ENCODE peak calls at places on chromosomes 5 and 9, in ten cellular contexts. One of them, this sample, is unnamed.

GRCh38 chr5:91556-92263 is at the start of gene PLEKHG4B:
- DNase-seq in aorta: no peak
- DNase-seq in posterior vena cava: no peak
- DNase-seq in hippocampal formation: no peak
- DNase-seq in SK-N-MC: no peak
- DNase-seq in endothelial cell: peak
- DNase-seq in activated T-cell treated with anti-CD3 and anti-CD28 coated beads for 24 hours: no peak
- DNase-seq in NCI-H1105: peak
- DNase-seq in fibroblast of villous mesenchyme: no peak
- DNase-seq in HT1080: no peak
- DNase-seq in this sample: no peak

GRCh38 chr5:150295172-150295611 is 5.6 kb upstream of the CAMK2A start:
- DNase-seq in SK-N-MC: no peak
- DNase-seq in fibroblast of villous mesenchyme: peak
- DNase-seq in HT1080: peak
- DNase-seq in activated T-cell treated with anti-CD3 and anti-CD28 coated beads for 24 hours: no peak
- DNase-seq in aorta: no peak
- DNase-seq in hippocampal formation: no peak
- DNase-seq in NCI-H1105: no peak
- DNase-seq in endothelial cell: no peak
- DNase-seq in posterior vena cava: peak
- DNase-seq in this sample: peak

GRCh38 chr9:92196400-92196799 is 81.2 kb upstream of the SPTLC1 start:
- DNase-seq in hippocampal formation: no peak
- DNase-seq in endothelial cell: no peak
- DNase-seq in HT1080: no peak
- DNase-seq in NCI-H1105: no peak
- DNase-seq in activated T-cell treated with anti-CD3 and anti-CD28 coated beads for 24 hours: no peak
- DNase-seq in fibroblast of villous mesenchyme: no peak
- DNase-seq in SK-N-MC: no peak
- DNase-seq in aorta: no peak
- DNase-seq in posterior vena cava: no peak
- DNase-seq in this sample: no peak

GRCh38 chr5:113634957-113635356 is 121.5 kb downstream of the YTHDC2 start:
- DNase-seq in SK-N-MC: no peak
- DNase-seq in NCI-H1105: no peak
- DNase-seq in HT1080: no peak
- DNase-seq in posterior vena cava: no peak
- DNase-seq in fibroblast of villous mesenchyme: no peak
- DNase-seq in activated T-cell treated with anti-CD3 and anti-CD28 coated beads for 24 hours: no peak
- DNase-seq in aorta: no peak
- DNase-seq in hippocampal formation: no peak
- DNase-seq in endothelial cell: no peak
- DNase-seq in this sample: no peak

GRCh38 chr9:36029765-36030528 is 6.8 kb upstream of the RECK start:
- DNase-seq in posterior vena cava: no peak
- DNase-seq in activated T-cell treated with anti-CD3 and anti-CD28 coated beads for 24 hours: no peak
- DNase-seq in NCI-H1105: no peak
- DNase-seq in HT1080: peak
- DNase-seq in hippocampal formation: no peak
- DNase-seq in fibroblast of villous mesenchyme: peak
- DNase-seq in aorta: no peak
- DNase-seq in endothelial cell: no peak
- DNase-seq in SK-N-MC: peak
- DNase-seq in this sample: no peak

GRCh38 chr5:103452666-103453065 is 109.9 kb downstream of the NUDT12 start:
- DNase-seq in hippocampal formation: no peak
- DNase-seq in endothelial cell: no peak
- DNase-seq in SK-N-MC: no peak
- DNase-seq in aorta: peak
- DNase-seq in fibroblast of villous mesenchyme: no peak
- DNase-seq in HT1080: peak
- DNase-seq in posterior vena cava: no peak
- DNase-seq in activated T-cell treated with anti-CD3 and anti-CD28 coated beads for 24 hours: no peak
- DNase-seq in NCI-H1105: no peak
- DNase-seq in this sample: no peak

GRCh38 chr5:82058710-82059109 is 86.9 kb downstream of the ATG10 start:
- DNase-seq in SK-N-MC: no peak
- DNase-seq in aorta: no peak
- DNase-seq in HT1080: no peak
- DNase-seq in posterior vena cava: no peak
- DNase-seq in fibroblast of villous mesenchyme: peak
- DNase-seq in NCI-H1105: no peak
- DNase-seq in activated T-cell treated with anti-CD3 and anti-CD28 coated beads for 24 hours: no peak
- DNase-seq in hippocampal formation: no peak
- DNase-seq in endothelial cell: no peak
- DNase-seq in this sample: no peak

GRCh38 chr5:32523625-32524024 is 61.7 kb upstream of the SUB1 start:
- DNase-seq in HT1080: no peak
- DNase-seq in endothelial cell: no peak
- DNase-seq in fibroblast of villous mesenchyme: no peak
- DNase-seq in NCI-H1105: no peak
- DNase-seq in posterior vena cava: no peak
- DNase-seq in activated T-cell treated with anti-CD3 and anti-CD28 coated beads for 24 hours: no peak
- DNase-seq in hippocampal formation: no peak
- DNase-seq in SK-N-MC: no peak
- DNase-seq in aorta: no peak
- DNase-seq in this sample: no peak

GRCh38 chr5:93789173-93790070 is 48.0 kb upstream of the POU5F2 start:
- DNase-seq in SK-N-MC: no peak
- DNase-seq in fibroblast of villous mesenchyme: peak
- DNase-seq in aorta: no peak
- DNase-seq in hippocampal formation: no peak
- DNase-seq in posterior vena cava: no peak
- DNase-seq in endothelial cell: no peak
- DNase-seq in HT1080: peak
- DNase-seq in NCI-H1105: no peak
- DNase-seq in activated T-cell treated with anti-CD3 and anti-CD28 coated beads for 24 hours: no peak
- DNase-seq in this sample: no peak

GRCh38 chr9:111597852-111598729 is 1.4 kb downstream of the PTGR1 start:
- DNase-seq in activated T-cell treated with anti-CD3 and anti-CD28 coated beads for 24 hours: no peak
- DNase-seq in hippocampal formation: peak
- DNase-seq in NCI-H1105: no peak
- DNase-seq in fibroblast of villous mesenchyme: peak
- DNase-seq in SK-N-MC: no peak
- DNase-seq in posterior vena cava: peak
- DNase-seq in endothelial cell: peak
- DNase-seq in HT1080: peak
- DNase-seq in aorta: peak
- DNase-seq in this sample: peak

GRCh38 chr5:173645897-173646574 is 29.6 kb upstream of the BOD1 start:
- DNase-seq in SK-N-MC: no peak
- DNase-seq in aorta: no peak
- DNase-seq in endothelial cell: no peak
- DNase-seq in NCI-H1105: no peak
- DNase-seq in activated T-cell treated with anti-CD3 and anti-CD28 coated beads for 24 hours: no peak
- DNase-seq in hippocampal formation: no peak
- DNase-seq in posterior vena cava: no peak
- DNase-seq in HT1080: no peak
- DNase-seq in fibroblast of villous mesenchyme: peak
- DNase-seq in this sample: peak

GRCh38 chr5:173618927-173619519 is 2.6 kb upstream of the BOD1 start:
- DNase-seq in activated T-cell treated with anti-CD3 and anti-CD28 coated beads for 24 hours: peak
- DNase-seq in NCI-H1105: peak
- DNase-seq in fibroblast of villous mesenchyme: peak
- DNase-seq in HT1080: peak
- DNase-seq in aorta: no peak
- DNase-seq in SK-N-MC: peak
- DNase-seq in hippocampal formation: peak
- DNase-seq in endothelial cell: peak
- DNase-seq in posterior vena cava: no peak
- DNase-seq in this sample: no peak

GRCh38 chr9:123348317-123348992 is 7.5 kb upstream of the CRB2 start:
- DNase-seq in hippocampal formation: no peak
- DNase-seq in HT1080: no peak
- DNase-seq in aorta: no peak
- DNase-seq in activated T-cell treated with anti-CD3 and anti-CD28 coated beads for 24 hours: no peak
- DNase-seq in endothelial cell: no peak
- DNase-seq in fibroblast of villous mesenchyme: no peak
- DNase-seq in posterior vena cava: no peak
- DNase-seq in NCI-H1105: no peak
- DNase-seq in SK-N-MC: no peak
- DNase-seq in this sample: no peak

GRCh38 chr9:132474253-132474652 is 64.2 kb downstream of the CFAP77 start:
- DNase-seq in SK-N-MC: no peak
- DNase-seq in aorta: no peak
- DNase-seq in posterior vena cava: no peak
- DNase-seq in HT1080: peak
- DNase-seq in hippocampal formation: no peak
- DNase-seq in NCI-H1105: no peak
- DNase-seq in activated T-cell treated with anti-CD3 and anti-CD28 coated beads for 24 hours: no peak
- DNase-seq in fibroblast of villous mesenchyme: no peak
- DNase-seq in endothelial cell: no peak
- DNase-seq in this sample: no peak

GRCh38 chr5:133034064-133034463 is 7.7 kb upstream of the ZCCHC10 start:
- DNase-seq in NCI-H1105: no peak
- DNase-seq in SK-N-MC: no peak
- DNase-seq in fibroblast of villous mesenchyme: no peak
- DNase-seq in aorta: no peak
- DNase-seq in posterior vena cava: no peak
- DNase-seq in endothelial cell: no peak
- DNase-seq in activated T-cell treated with anti-CD3 and anti-CD28 coated beads for 24 hours: no peak
- DNase-seq in hippocampal formation: no peak
- DNase-seq in HT1080: no peak
- DNase-seq in this sample: no peak

GRCh38 chr5:143052967-143053682 is 282.9 kb downstream of the ARHGAP26 start:
- DNase-seq in HT1080: no peak
- DNase-seq in hippocampal formation: no peak
- DNase-seq in fibroblast of villous mesenchyme: no peak
- DNase-seq in NCI-H1105: no peak
- DNase-seq in activated T-cell treated with anti-CD3 and anti-CD28 coated beads for 24 hours: no peak
- DNase-seq in SK-N-MC: no peak
- DNase-seq in posterior vena cava: no peak
- DNase-seq in endothelial cell: no peak
- DNase-seq in aorta: no peak
- DNase-seq in this sample: no peak

GRCh38 chr5:16487448-16487847 is 21.8 kb upstream of the ZNF622 start:
- DNase-seq in aorta: no peak
- DNase-seq in NCI-H1105: no peak
- DNase-seq in hippocampal formation: no peak
- DNase-seq in fibroblast of villous mesenchyme: no peak
- DNase-seq in activated T-cell treated with anti-CD3 and anti-CD28 coated beads for 24 hours: no peak
- DNase-seq in posterior vena cava: no peak
- DNase-seq in HT1080: no peak
- DNase-seq in SK-N-MC: no peak
- DNase-seq in endothelial cell: no peak
- DNase-seq in this sample: no peak

GRCh38 chr9:133717113-133718031 is 20.8 kb downstream of the SARDH start:
- DNase-seq in posterior vena cava: peak
- DNase-seq in aorta: no peak
- DNase-seq in SK-N-MC: no peak
- DNase-seq in fibroblast of villous mesenchyme: no peak
- DNase-seq in hippocampal formation: no peak
- DNase-seq in HT1080: no peak
- DNase-seq in endothelial cell: peak
- DNase-seq in activated T-cell treated with anti-CD3 and anti-CD28 coated beads for 24 hours: no peak
- DNase-seq in NCI-H1105: no peak
- DNase-seq in this sample: no peak

GRCh38 chr5:134101686-134102439 is 12.6 kb upstream of the TCF7 start:
- DNase-seq in posterior vena cava: no peak
- DNase-seq in SK-N-MC: no peak
- DNase-seq in fibroblast of villous mesenchyme: no peak
- DNase-seq in aorta: no peak
- DNase-seq in activated T-cell treated with anti-CD3 and anti-CD28 coated beads for 24 hours: peak
- DNase-seq in endothelial cell: peak
- DNase-seq in NCI-H1105: no peak
- DNase-seq in hippocampal formation: peak
- DNase-seq in HT1080: peak
- DNase-seq in this sample: peak

GRCh38 chr5:176825957-176826356 is 15.6 kb downstream of the UNC5A start:
- DNase-seq in hippocampal formation: no peak
- DNase-seq in fibroblast of villous mesenchyme: no peak
- DNase-seq in NCI-H1105: no peak
- DNase-seq in posterior vena cava: no peak
- DNase-seq in activated T-cell treated with anti-CD3 and anti-CD28 coated beads for 24 hours: no peak
- DNase-seq in endothelial cell: no peak
- DNase-seq in SK-N-MC: no peak
- DNase-seq in HT1080: no peak
- DNase-seq in aorta: no peak
- DNase-seq in this sample: no peak

GRCh38 chr5:123610665-123611406 is 98.9 kb downstream of the CSNK1G3 start:
- DNase-seq in fibroblast of villous mesenchyme: peak
- DNase-seq in endothelial cell: peak
- DNase-seq in SK-N-MC: peak
- DNase-seq in posterior vena cava: no peak
- DNase-seq in hippocampal formation: no peak
- DNase-seq in activated T-cell treated with anti-CD3 and anti-CD28 coated beads for 24 hours: peak
- DNase-seq in NCI-H1105: peak
- DNase-seq in HT1080: peak
- DNase-seq in aorta: no peak
- DNase-seq in this sample: no peak

GRCh38 chr5:82601085-82601484 is 322.9 kb upstream of the RPS23 start:
- DNase-seq in NCI-H1105: no peak
- DNase-seq in activated T-cell treated with anti-CD3 and anti-CD28 coated beads for 24 hours: no peak
- DNase-seq in fibroblast of villous mesenchyme: no peak
- DNase-seq in posterior vena cava: no peak
- DNase-seq in HT1080: no peak
- DNase-seq in SK-N-MC: no peak
- DNase-seq in endothelial cell: no peak
- DNase-seq in hippocampal formation: no peak
- DNase-seq in aorta: no peak
- DNase-seq in this sample: no peak

GRCh38 chr5:119250946-119251901 is 104.6 kb upstream of the TNFAIP8 start:
- DNase-seq in HT1080: no peak
- DNase-seq in activated T-cell treated with anti-CD3 and anti-CD28 coated beads for 24 hours: no peak
- DNase-seq in fibroblast of villous mesenchyme: no peak
- DNase-seq in aorta: no peak
- DNase-seq in hippocampal formation: no peak
- DNase-seq in NCI-H1105: no peak
- DNase-seq in endothelial cell: no peak
- DNase-seq in posterior vena cava: no peak
- DNase-seq in SK-N-MC: no peak
- DNase-seq in this sample: no peak

GRCh38 chr9:91164724-91165520 is 196.8 kb downstream of the AUH start:
- DNase-seq in SK-N-MC: no peak
- DNase-seq in posterior vena cava: peak
- DNase-seq in endothelial cell: no peak
- DNase-seq in NCI-H1105: no peak
- DNase-seq in activated T-cell treated with anti-CD3 and anti-CD28 coated beads for 24 hours: peak
- DNase-seq in hippocampal formation: peak
- DNase-seq in fibroblast of villous mesenchyme: peak
- DNase-seq in aorta: peak
- DNase-seq in HT1080: peak
- DNase-seq in this sample: peak

GRCh38 chr9:18365651-18366050 is 108.3 kb upstream of the ADAMTSL1 start:
- DNase-seq in activated T-cell treated with anti-CD3 and anti-CD28 coated beads for 24 hours: no peak
- DNase-seq in NCI-H1105: no peak
- DNase-seq in endothelial cell: no peak
- DNase-seq in HT1080: no peak
- DNase-seq in hippocampal formation: no peak
- DNase-seq in posterior vena cava: no peak
- DNase-seq in SK-N-MC: no peak
- DNase-seq in fibroblast of villous mesenchyme: no peak
- DNase-seq in aorta: no peak
- DNase-seq in this sample: no peak

GRCh38 chr5:124511791-124512190 is 234.6 kb downstream of the ZNF608 start:
- DNase-seq in endothelial cell: no peak
- DNase-seq in NCI-H1105: no peak
- DNase-seq in fibroblast of villous mesenchyme: no peak
- DNase-seq in SK-N-MC: no peak
- DNase-seq in activated T-cell treated with anti-CD3 and anti-CD28 coated beads for 24 hours: no peak
- DNase-seq in posterior vena cava: no peak
- DNase-seq in HT1080: no peak
- DNase-seq in hippocampal formation: no peak
- DNase-seq in aorta: no peak
- DNase-seq in this sample: no peak

GRCh38 chr5:75536694-75537360 is 25.1 kb downstream of the POLK start:
- DNase-seq in fibroblast of villous mesenchyme: no peak
- DNase-seq in endothelial cell: no peak
- DNase-seq in aorta: peak
- DNase-seq in NCI-H1105: no peak
- DNase-seq in HT1080: no peak
- DNase-seq in hippocampal formation: no peak
- DNase-seq in posterior vena cava: no peak
- DNase-seq in activated T-cell treated with anti-CD3 and anti-CD28 coated beads for 24 hours: no peak
- DNase-seq in SK-N-MC: no peak
- DNase-seq in this sample: no peak

GRCh38 chr5:141919218-141920129 is 4.2 kb upstream of the DELE1 start:
- DNase-seq in HT1080: no peak
- DNase-seq in hippocampal formation: no peak
- DNase-seq in endothelial cell: no peak
- DNase-seq in fibroblast of villous mesenchyme: no peak
- DNase-seq in posterior vena cava: peak
- DNase-seq in activated T-cell treated with anti-CD3 and anti-CD28 coated beads for 24 hours: no peak
- DNase-seq in NCI-H1105: no peak
- DNase-seq in aorta: no peak
- DNase-seq in SK-N-MC: no peak
- DNase-seq in this sample: no peak